ENCODE peak calls at places on chromosomes 4 and X, in six cellular contexts. G is left lung; E is right lobe of liver; I is AG10803; Z is naive thymus-derived CD4-positive, alpha-beta T cell; H is astrocyte of the cerebellum. S is an unnamed sample.

GRCh38 chr4:6750302-6751221 is 32.0 kb upstream of the KIAA0232 start:
- DNase-seq in G (no peak), E (peak; percentile 67), I (no peak), Z (no peak), H (no peak), S (no peak)

GRCh38 chr4:80266902-80267380 is 477 bp downstream of the FGF5 start:
- DNase-seq in G (no peak), E (no peak), I (peak; percentile 56), Z (no peak), H (no peak), S (no peak)

GRCh38 chrX:139889760-139890159 is 43.1 kb downstream of the ATP11C start:
- DNase-seq in G (no peak), E (no peak), I (peak; percentile 35), Z (no peak), H (no peak), S (no peak)

GRCh38 chr4:33063238-33063637 is 2343.1 kb downstream of the PCDH7 start:
- DNase-seq in G (no peak), E (no peak), I (peak; percentile 76), Z (no peak), H (peak; percentile 19), S (no peak)

GRCh38 chr4:121964958-121965357 is 13.1 kb upstream of the TRPC3 start:
- DNase-seq in G (no peak), E (no peak), I (no peak), Z (no peak), H (no peak), S (no peak)

GRCh38 chrX:123348468-123348867 is 164.4 kb downstream of the GRIA3 start:
- DNase-seq in G (no peak), E (no peak), I (peak; percentile 58), Z (no peak), H (peak; percentile 8), S (no peak)

GRCh38 chrX:13742397-13743176 is 8.0 kb downstream of the OFD1 start:
- DNase-seq in G (no peak), E (no peak), I (no peak), Z (peak; percentile 23), H (no peak), S (peak; percentile 74)

GRCh38 chr4:621296-622070 is 3.9 kb upstream of the PDE6B start:
- DNase-seq in G (peak; percentile 7), E (no peak), I (no peak), Z (no peak), H (no peak), S (no peak)

GRCh38 chr4:119337010-119337409 is 15.1 kb upstream of the FABP2 start:
- DNase-seq in G (no peak), E (no peak), I (peak; percentile 18), Z (no peak), H (no peak), S (no peak)

GRCh38 chr4:186739317-186739716 is 15.7 kb upstream of the FAT1 start:
- DNase-seq in G (no peak), E (no peak), I (no peak), Z (no peak), H (no peak), S (no peak)
- H3K4me3 ChIP-seq in G (no peak overlapping the region), E (no peak overlapping the region), I (no peak overlapping the region), Z (no peak overlapping the region), H (no peak overlapping the region), S (no peak overlapping the region)

DNA sequence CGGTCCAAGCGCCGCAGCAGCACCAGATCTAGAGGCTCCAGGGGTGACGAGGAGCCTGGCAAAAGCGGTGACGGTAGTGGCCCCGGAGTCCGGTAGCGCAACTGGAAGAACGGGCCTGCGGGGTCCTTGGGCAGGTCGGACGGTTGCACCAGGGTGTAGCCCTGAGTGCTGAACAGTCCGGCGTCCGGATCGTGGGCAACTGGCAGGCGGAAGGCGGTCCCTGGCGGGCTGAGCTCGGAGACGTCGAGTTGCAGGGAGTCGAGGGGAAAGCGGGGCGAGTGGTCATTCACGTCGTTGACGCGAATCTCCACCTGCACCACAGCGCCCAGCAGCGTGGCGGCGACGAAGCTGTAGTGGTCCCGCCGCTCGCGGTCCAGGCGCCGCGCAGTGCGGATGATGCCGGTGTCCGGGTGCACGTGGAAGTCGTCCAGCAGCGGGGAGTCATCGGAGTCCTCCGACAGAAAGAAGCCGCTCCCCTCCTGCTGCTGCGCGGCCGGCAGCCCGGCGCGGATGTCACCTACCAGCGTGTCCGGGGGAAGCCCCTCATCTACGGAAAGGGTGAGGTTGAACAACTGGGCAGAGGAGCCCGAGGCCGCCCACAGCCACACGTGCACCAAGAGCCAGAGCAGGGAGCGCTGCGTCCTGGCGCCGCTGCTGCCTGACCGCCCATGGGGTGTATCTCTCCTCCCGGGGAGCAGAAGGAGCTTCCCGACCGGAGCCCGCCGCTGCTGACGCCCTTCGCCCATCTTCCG is 834 bp downstream of the DCHS2 start:
- DNase-seq in G (no peak), E (no peak), I (no peak), Z (no peak), H (no peak), S (no peak)
- H3K4me3 ChIP-seq in G (peak overlapping the region; percentile 22), E (peak overlapping the region; percentile 23), I (no peak overlapping the region), Z (peak overlapping the region; percentile 24), H (peak overlapping the region; percentile 32), S (peak overlapping the region; percentile 37)

DNA sequence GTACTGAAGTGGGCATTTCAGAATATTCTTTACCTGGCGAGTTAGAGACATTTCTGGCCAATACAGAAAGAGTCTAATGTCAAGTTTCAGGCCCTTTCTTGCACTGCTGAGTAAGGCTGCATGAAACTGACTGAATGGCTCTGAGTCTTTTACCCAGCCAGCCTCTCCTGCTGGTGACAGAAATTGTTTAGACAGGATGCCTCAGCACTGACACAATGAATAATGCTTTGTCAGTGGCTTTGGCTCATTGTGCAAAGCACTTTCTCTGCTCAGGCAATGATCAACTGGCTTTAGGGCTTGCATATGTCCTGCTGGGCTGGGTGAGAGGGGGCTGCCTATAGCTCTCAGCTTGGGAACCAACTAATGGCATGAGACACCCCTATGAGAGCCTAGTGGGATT is 45.5 kb downstream of the CLNK start:
- DNase-seq in G (no peak), E (no peak), I (no peak), Z (no peak), H (no peak), S (no peak)
- H3K4me3 ChIP-seq in G (no peak overlapping the region), E (no peak overlapping the region), I (no peak overlapping the region), Z (no peak overlapping the region), H (no peak overlapping the region), S (no peak overlapping the region)

DNA sequence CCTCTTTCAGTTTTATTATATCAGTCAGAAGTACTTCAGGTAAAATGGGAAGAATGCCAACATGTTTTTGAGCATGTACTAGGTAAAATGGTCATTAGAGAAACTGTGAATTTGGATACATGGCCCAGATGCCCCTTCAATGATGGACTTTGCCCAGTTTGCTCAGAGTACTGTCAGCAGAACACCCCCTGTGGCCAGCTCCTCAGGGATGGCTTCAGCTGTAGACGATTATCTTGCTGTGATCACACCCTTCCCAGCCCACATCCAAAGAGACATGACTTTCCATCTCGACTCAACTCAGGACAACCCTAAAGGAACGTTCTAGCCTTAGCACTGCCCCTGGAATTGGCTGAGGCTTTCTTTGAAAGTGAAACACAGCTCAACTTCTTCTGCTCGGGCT is 439.1 kb downstream of the PACRGL start:
- DNase-seq in G (no peak), E (no peak), I (no peak), Z (no peak), H (no peak), S (no peak)
- H3K4me3 ChIP-seq in G (no peak overlapping the region), E (no peak overlapping the region), I (no peak overlapping the region), Z (no peak overlapping the region), H (no peak overlapping the region), S (no peak overlapping the region)

GRCh38 chr4:22477136-22477793 is 38.6 kb downstream of the ADGRA3 start:
- DNase-seq in G (no peak), E (no peak), I (no peak), Z (no peak), H (no peak), S (no peak)

GRCh38 chr4:22476011-22476410 is 39.9 kb downstream of the ADGRA3 start:
- DNase-seq in G (no peak), E (no peak), I (no peak), Z (no peak), H (no peak), S (no peak)

GRCh38 chr4:22474636-22475310 is 41.1 kb downstream of the ADGRA3 start:
- DNase-seq in G (no peak), E (no peak), I (no peak), Z (no peak), H (peak; percentile 6), S (no peak)

GRCh38 chr4:22478426-22478825 is 37.4 kb downstream of the ADGRA3 start:
- DNase-seq in G (no peak), E (no peak), I (no peak), Z (no peak), H (no peak), S (no peak)

DNA sequence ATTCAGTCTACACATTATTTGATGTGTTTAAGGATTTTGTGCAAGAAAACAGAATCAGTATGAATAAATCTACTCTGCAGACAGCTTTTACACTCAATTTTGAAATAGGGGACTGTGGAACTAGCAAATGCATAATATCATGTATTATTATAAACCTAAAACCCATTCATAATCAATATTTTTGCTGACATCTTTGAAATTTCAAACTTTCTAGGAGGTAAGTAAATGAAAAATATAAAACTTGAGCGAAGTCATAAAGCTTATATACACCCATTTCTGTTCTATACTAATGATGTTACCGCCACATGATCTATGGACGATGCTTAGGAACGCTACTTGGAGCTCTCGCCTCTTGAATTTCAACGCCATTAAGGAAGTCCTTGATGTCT is 38.1 kb downstream of the ADGRA3 start:
- DNase-seq in G (no peak), E (no peak), I (no peak), Z (no peak), H (no peak), S (no peak)
- H3K4me3 ChIP-seq in G (no peak overlapping the region), E (no peak overlapping the region), I (no peak overlapping the region), Z (no peak overlapping the region), H (no peak overlapping the region), S (no peak overlapping the region)

GRCh38 chr4:48193096-48193836 is 59.2 kb upstream of the TXK start:
- DNase-seq in G (no peak), E (no peak), I (no peak), Z (no peak), H (no peak), S (no peak)
- H3K4me3 ChIP-seq in G (no peak overlapping the region), E (no peak overlapping the region), I (no peak overlapping the region), Z (no peak overlapping the region), H (no peak overlapping the region), S (no peak overlapping the region)